ENCODE peak calls at places on chromosomes 4 and X, in nine cellular contexts. I is HepG2, F is left ventricle myocardium inferior, A is AG10803, T is endodermal cell, R is stomach, D is PC-9, J is AG04449, N is fibroblast of lung. E is an unnamed sample.

GRCh38 chr4:142563682-142564291 is 282.3 kb downstream of the INPP4B start:
- DNase-seq in T (peak), D (no peak), J (no peak), N (peak), A (no peak), R (no peak), F (no peak), I (no peak), E (no peak)

GRCh38 chr4:122119739-122120138 is 32.4 kb upstream of the BLTP1 start:
- DNase-seq in R (no peak), I (no peak), D (no peak), T (no peak), J (no peak), A (no peak), N (no peak), F (no peak), E (no peak)

GRCh38 chr4:125266901-125267601 is 47.7 kb upstream of the FAT4 start:
- DNase-seq in I (no peak), R (no peak), T (peak), J (peak), F (no peak), A (peak), D (no peak), N (peak), E (peak)

GRCh38 chr4:102758241-102758871 is 2.4 kb downstream of the MANBA start:
- DNase-seq in J (no peak), N (no peak), I (no peak), A (no peak), R (no peak), D (no peak), T (peak), F (no peak), E (no peak)

GRCh38 chrX:8548446-8548845 is 83.8 kb downstream of the VCX3B start:
- DNase-seq in A (no peak), F (no peak), I (no peak), D (no peak), T (no peak), J (no peak), R (no peak), N (peak), E (no peak)

GRCh38 chr4:89039735-89040338 is 17.1 kb downstream of the FAM13A start:
- DNase-seq in I (no peak), R (no peak), D (no peak), A (peak), J (no peak), T (no peak), F (no peak), N (no peak), E (peak)

GRCh38 chrX:68684291-68684918 is 36.9 kb downstream of the STARD8 start:
- DNase-seq in T (no peak), F (peak), N (no peak), I (no peak), A (no peak), R (no peak), D (no peak), J (no peak), E (no peak)

GRCh38 chr4:145260091-145260490 is 79.7 kb upstream of the OTUD4 start:
- DNase-seq in R (no peak), A (no peak), I (no peak), N (no peak), F (no peak), D (no peak), T (peak), J (no peak), E (no peak)

GRCh38 chrX:139429913-139430312 is 100.6 kb upstream of the F9 start:
- DNase-seq in R (no peak), D (no peak), N (peak), F (no peak), T (no peak), A (peak), J (no peak), I (no peak), E (peak)

GRCh38 chrX:129777218-129777768 is 2.5 kb upstream of the SASH3 start:
- DNase-seq in D (no peak), T (no peak), R (peak), F (peak), N (no peak), J (no peak), I (peak), A (no peak), E (no peak)

GRCh38 chrX:17922303-17922702 is 61.2 kb upstream of the RAI2 start:
- DNase-seq in A (no peak), D (no peak), F (no peak), N (no peak), R (no peak), J (no peak), T (no peak), I (no peak), E (peak)

GRCh38 chrX:21932277-21932996 is 8.1 kb upstream of the SMS start:
- DNase-seq in A (peak), D (peak), N (peak), J (no peak), T (peak), R (no peak), F (no peak), I (peak), E (peak)

GRCh38 chr4:115437739-115438138 is 324.3 kb upstream of the NDST4 start:
- DNase-seq in D (no peak), T (no peak), F (no peak), I (no peak), R (no peak), A (no peak), N (no peak), J (no peak), E (no peak)

GRCh38 chr4:64882311-64883086 is 473.2 kb upstream of the TECRL start:
- DNase-seq in D (no peak), R (no peak), A (no peak), N (no peak), T (no peak), J (no peak), F (no peak), I (no peak), E (no peak)

DNA sequence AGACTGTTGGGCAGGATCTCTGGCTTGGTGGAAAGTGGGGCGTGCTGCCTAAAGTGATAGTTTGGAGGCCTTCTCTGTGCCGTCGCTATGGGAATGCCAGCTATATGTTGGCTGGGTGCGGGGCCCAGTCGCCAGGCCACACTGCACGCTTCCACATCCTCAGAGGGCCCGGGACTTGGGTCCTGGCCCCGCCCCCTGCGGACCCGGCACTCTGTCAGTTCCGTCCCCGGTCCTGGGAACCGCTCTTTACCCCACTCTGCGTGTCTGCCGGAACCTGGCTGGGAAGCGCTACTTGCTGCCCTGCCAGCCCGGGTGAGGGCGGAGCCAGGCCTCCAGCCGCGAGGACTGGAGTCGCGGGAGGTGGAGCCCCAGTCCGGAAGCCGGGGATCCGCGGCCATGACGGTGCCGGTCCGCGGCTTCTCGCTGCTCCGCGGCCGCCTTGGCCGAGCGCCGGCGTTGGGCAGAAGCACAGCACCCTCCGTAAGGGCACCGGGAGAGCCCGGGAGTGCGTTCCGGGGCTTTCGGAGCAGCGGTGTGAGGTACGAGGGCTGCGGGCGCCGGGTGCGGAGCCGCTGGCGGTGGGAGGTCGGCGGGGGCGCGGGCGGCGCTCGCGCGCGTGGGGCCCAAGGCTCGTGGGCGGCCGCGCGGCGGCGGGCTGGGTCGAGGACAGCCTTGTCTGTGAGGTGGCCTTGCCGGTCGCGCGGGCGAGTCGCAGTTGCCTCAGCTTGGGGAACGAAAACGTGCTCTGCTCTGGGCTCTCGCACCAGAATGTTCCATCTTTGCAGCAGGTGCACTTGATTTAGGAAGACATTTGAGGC is at the start of gene MTHFD2L:
- DNase-seq in T (peak), A (peak), I (peak), F (peak), J (peak), D (peak), R (peak), N (peak), E (peak)
- TF ChIP-seq CTCF in T (no peak), A (no peak), I (no peak), F (no peak), J (no peak), D (no peak), R (no peak), N (no peak), E (no peak)

DNA sequence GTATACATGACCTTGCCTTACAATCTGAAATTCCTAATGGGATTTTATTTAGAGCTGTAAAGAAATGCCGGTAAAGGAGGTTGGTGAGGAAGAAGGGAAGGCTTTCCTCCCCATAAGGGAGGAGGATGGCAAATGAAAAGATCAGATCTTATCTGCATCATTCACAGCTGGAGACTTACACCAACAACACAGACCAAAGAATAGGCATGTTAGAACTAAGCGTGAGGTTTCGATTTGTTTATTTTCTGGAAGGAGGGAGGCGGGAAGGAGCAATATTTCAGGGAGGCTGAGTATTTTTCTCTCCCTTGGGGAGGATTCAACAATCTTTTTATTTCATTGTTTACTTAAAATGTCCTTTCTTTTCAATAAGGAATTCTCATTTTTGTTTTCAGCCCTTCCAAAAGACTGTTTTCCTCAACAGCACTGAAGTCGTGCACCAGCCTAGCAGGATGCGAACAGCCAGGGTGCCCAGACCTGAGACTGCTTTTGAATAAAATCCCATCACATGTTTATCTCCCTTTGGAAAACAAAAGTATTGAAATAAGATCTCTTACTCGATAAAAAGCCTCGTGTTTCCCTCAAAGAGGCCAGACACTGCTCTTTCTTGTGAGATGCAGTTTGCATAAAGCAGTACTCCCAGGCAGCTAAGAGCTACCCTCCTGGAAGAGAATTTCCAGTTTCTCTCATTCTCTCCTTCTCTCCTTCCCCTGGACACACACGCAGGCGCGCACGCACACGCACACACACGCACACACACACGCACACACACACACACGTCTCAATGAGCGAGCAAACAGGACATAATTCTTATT is 236.1 kb downstream of the MGST2 start:
- DNase-seq in J (no peak), R (no peak), T (no peak), N (peak), D (no peak), I (no peak), A (peak), F (no peak), E (peak)
- H3K4me3 ChIP-seq in J (peak), R (peak), T (peak), N (peak), D (no peak), I (no peak), A (peak), F (peak), E (peak)

DNA sequence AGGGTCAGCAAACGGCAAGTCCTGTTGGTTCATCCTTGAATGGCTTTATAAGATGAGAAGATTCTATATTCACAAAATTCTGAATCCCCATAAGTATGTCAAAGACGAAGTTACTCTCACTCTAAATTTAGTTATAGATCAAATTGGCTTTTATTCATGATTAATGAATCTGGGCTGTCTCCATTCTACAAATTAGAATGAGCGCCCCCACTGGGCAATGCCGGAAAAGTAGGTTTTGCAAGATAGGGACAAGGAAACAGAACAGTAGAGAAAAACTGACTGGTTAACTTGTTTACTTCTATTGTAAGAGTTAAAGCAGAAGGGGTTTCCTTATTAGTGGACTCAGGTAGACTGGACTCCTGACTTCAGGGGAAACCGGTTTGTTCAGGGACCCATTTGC is 100.3 kb downstream of the F11 start:
- DNase-seq in F (no peak), N (no peak), T (no peak), A (no peak), R (no peak), D (no peak), J (no peak), I (no peak), E (no peak)
- TF ChIP-seq CTCF in F (no peak), N (no peak), T (peak), A (no peak), R (no peak), D (no peak), J (no peak), I (no peak), E (no peak)

DNA sequence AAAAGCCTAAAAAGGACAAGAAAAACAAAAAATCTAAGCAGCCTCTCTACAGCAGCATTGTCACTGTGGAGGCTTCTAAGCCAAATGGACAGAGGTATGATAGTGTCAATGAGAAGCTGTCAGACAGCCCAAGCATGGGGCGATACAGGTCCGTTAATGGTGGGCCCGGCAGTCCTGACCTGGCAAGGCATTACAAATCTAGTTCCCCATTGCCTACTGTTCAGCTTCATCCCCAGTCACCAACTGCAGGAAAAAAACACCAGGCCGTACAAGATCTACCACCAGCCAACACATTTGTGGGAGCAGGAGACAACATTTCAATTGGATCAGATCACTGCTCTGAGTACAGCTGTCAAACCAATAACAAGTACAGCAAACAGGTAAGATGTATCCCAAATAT is 4.0 kb downstream of the PCDH7 start:
- DNase-seq in R (no peak), T (no peak), F (no peak), A (no peak), N (peak), J (no peak), D (no peak), I (no peak), E (peak)
- H3K4me3 ChIP-seq in R (peak), T (peak), F (peak), A (no peak), N (peak), J (no peak), D (peak), I (no peak), E (peak)

E was measured in fibroblast of the aortic adventitia.